ENCODE peak calls at places on chromosomes 4 and X, in seven cellular contexts. M is tibial artery; U is heart left ventricle; K is right cardiac atrium; V is CD4-positive, alpha-beta memory T cell; X is mesendoderm; R is naive thymus-derived CD4-positive, alpha-beta T cell. P is an unnamed sample.

GRCh38 chr4:4696521-4696920 is 154.7 kb upstream of the STX18 start:
- DNase-seq in X (no peak), K (no peak), R (no peak), V (no peak), M (no peak), U (no peak), P (no peak)

GRCh38 chr4:31085736-31086135 is 365.6 kb downstream of the PCDH7 start:
- DNase-seq in R (no peak), U (no peak), V (no peak), X (no peak), M (no peak), K (no peak), P (no peak)

GRCh38 chr4:7887415-7887814 is 52.2 kb downstream of the AFAP1 start:
- DNase-seq in K (no peak), R (no peak), U (no peak), V (no peak), M (no peak), X (no peak), P (no peak)

GRCh38 chr4:77073981-77074865 is 1.6 kb downstream of the CCNI start:
- DNase-seq in K (no peak), M (no peak), X (no peak), V (no peak), R (no peak), U (no peak), P (no peak)

GRCh38 chr4:158667651-158668198 is 4.0 kb downstream of the C4orf46 start:
- DNase-seq in V (peak; percentile 18), U (no peak), X (peak; percentile 48), K (no peak), R (peak; percentile 5), M (no peak), P (no peak)

GRCh38 chr4:140047017-140047640 is 106.9 kb downstream of the MAML3 start:
- DNase-seq in V (no peak), K (peak; percentile 90), R (no peak), X (peak; percentile 53), M (peak; percentile 84), U (peak; percentile 71), P (peak; percentile 38)

GRCh38 chrX:153771261-153771681 is 7.2 kb downstream of the PLXNB3 start:
- DNase-seq in R (no peak), V (no peak), X (no peak), U (no peak), M (no peak), K (no peak), P (no peak)

GRCh38 chr4:158805628-158806471 is 37.0 kb downstream of the FNIP2 start:
- DNase-seq in X (no peak), V (no peak), K (no peak), U (peak; percentile 40), M (no peak), R (no peak), P (no peak)

GRCh38 chr4:13678186-13678924 is 50.8 kb upstream of the BOD1L1 start:
- DNase-seq in U (no peak), M (no peak), X (no peak), V (no peak), R (no peak), K (no peak), P (no peak)

GRCh38 chr4:127370495-127371069 is 262.2 kb upstream of the INTU start:
- DNase-seq in K (peak; percentile 88), M (peak; percentile 66), V (no peak), U (peak; percentile 30), X (no peak), R (no peak), P (no peak)

GRCh38 chrX:133726211-133726630 is 259.2 kb downstream of the GPC3 start:
- DNase-seq in R (no peak), X (peak; percentile 9), M (no peak), K (no peak), V (no peak), U (no peak), P (no peak)

GRCh38 chr4:37670249-37670648 is 15.9 kb downstream of the RELL1 start:
- DNase-seq in X (no peak), K (no peak), U (no peak), M (no peak), R (no peak), V (no peak), P (no peak)
- H3K4me1 ChIP-seq in X (peaks cover 13% of the 10 kb centered on the region), K (peaks cover 15% of the 10 kb centered on the region), U (peaks cover 47% of the 10 kb centered on the region), M (no peaks in the 10 kb centered on the region), R (peaks cover 24% of the 10 kb centered on the region), V (peaks cover 33% of the 10 kb centered on the region), P (peaks cover 23% of the 10 kb centered on the region)

GRCh38 chr4:119729815-119730643 is 101.4 kb upstream of the PDE5A start:
- DNase-seq in U (peak; percentile 66), R (no peak), V (no peak), X (no peak), M (peak; percentile 84), K (peak; percentile 65), P (peak; percentile 35)
- H3K4me3 ChIP-seq in U (no peak overlapping the region), R (no peak overlapping the region), V (no peak overlapping the region), X (no peak overlapping the region), M (no peak overlapping the region), K (no peak overlapping the region), P (no peak overlapping the region)

DNA sequence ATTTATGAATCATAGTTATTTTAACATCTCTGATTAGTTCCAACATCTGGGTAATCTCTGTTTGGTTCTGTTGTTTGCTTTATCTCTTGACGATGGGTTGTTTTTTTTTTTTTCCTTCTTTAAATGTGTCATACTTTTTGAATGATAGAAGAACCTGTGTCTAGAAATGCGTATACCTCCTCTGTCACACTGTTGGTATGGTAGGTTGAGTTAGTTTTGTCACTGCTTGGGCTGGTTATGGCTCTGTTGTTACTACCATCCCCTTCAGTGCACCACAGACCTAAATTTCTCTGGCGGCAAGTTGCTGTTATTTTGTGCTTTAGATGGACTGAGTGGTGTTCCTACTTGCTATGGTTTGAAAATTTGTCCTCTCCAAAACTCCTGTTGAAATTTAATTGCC is 16.8 kb downstream of the STIM2 start:
- DNase-seq in M (no peak), K (no peak), X (no peak), V (no peak), R (no peak), U (no peak), P (no peak)
- H3K4me1 ChIP-seq in M (no peaks in the 10 kb centered on the region), K (peaks cover 6% of the 10 kb centered on the region), X (no peaks in the 10 kb centered on the region), V (peaks cover 88% of the 10 kb centered on the region), R (peaks cover 49% of the 10 kb centered on the region), U (peaks cover 3% of the 10 kb centered on the region), P (no peaks in the 10 kb centered on the region)

GRCh38 chrX:139972629-139973257 is 7.4 kb upstream of the CXorf66 start:
- DNase-seq in R (no peak), K (no peak), X (no peak), V (no peak), U (no peak), M (no peak), P (no peak)

GRCh38 chrX:139971394-139971749 is 6.1 kb upstream of the CXorf66 start:
- DNase-seq in U (no peak), K (no peak), V (no peak), M (no peak), R (no peak), X (no peak), P (no peak)

GRCh38 chrX:139972113-139972512 is 6.8 kb upstream of the CXorf66 start:
- DNase-seq in M (no peak), K (no peak), R (no peak), U (no peak), X (no peak), V (no peak), P (no peak)

GRCh38 chrX:139974496-139974895 is 9.2 kb upstream of the CXorf66 start:
- DNase-seq in M (no peak), K (no peak), X (peak; percentile 10), U (no peak), R (no peak), V (no peak), P (no peak)

GRCh38 chrX:139973290-139973689 is 8.0 kb upstream of the CXorf66 start:
- DNase-seq in X (no peak), R (no peak), M (no peak), U (no peak), K (no peak), V (no peak), P (no peak)
- H3K4me3 ChIP-seq in X (no peak overlapping the region), R (no peak overlapping the region), M (no peak overlapping the region), U (no peak overlapping the region), K (no peak overlapping the region), V (no peak overlapping the region), P (no peak overlapping the region)